ENCODE peak calls at places on chromosomes 12 and 14, in five cellular contexts. One of them, this sample, is unnamed.

GRCh38 chr14:97066068-97066899 is 269.1 kb downstream of the VRK1 start:
- DNase-seq in heart left ventricle: no peak
- DNase-seq in body of pancreas: no peak
- DNase-seq in pancreas: no peak
- DNase-seq in foreskin keratinocyte: no peak
- DNase-seq in this sample: no peak

GRCh38 chr12:125552223-125552747 is 487.1 kb downstream of the AACS start:
- DNase-seq in heart left ventricle: no peak
- DNase-seq in body of pancreas: no peak
- DNase-seq in pancreas: no peak
- DNase-seq in foreskin keratinocyte: no peak
- DNase-seq in this sample: no peak

GRCh38 chr14:101502761-101503392 is 58.4 kb upstream of the DIO3 start:
- DNase-seq in heart left ventricle: no peak
- DNase-seq in body of pancreas: peak; percentile 3
- DNase-seq in pancreas: no peak
- DNase-seq in foreskin keratinocyte: no peak
- DNase-seq in this sample: no peak

GRCh38 chr14:43795600-43796228 is 711.4 kb downstream of the FSCB start:
- DNase-seq in heart left ventricle: no peak
- DNase-seq in body of pancreas: no peak
- DNase-seq in pancreas: no peak
- DNase-seq in foreskin keratinocyte: no peak
- DNase-seq in this sample: no peak

GRCh38 chr14:23321572-23322547 is 603 bp downstream of the PABPN1 start:
- DNase-seq in heart left ventricle: peak; percentile 55
- DNase-seq in body of pancreas: peak; percentile 59
- DNase-seq in pancreas: peak; percentile 47
- DNase-seq in foreskin keratinocyte: peak; percentile 46
- DNase-seq in this sample: peak; percentile 48

GRCh38 chr14:77270361-77271112 is 469 bp downstream of the NGB start:
- DNase-seq in heart left ventricle: no peak
- DNase-seq in body of pancreas: no peak
- DNase-seq in pancreas: no peak
- DNase-seq in foreskin keratinocyte: no peak
- DNase-seq in this sample: no peak

GRCh38 chr12:10190558-10191388 is 11.9 kb downstream of the TMEM52B start:
- DNase-seq in heart left ventricle: peak; percentile 35
- DNase-seq in body of pancreas: peak; percentile 50
- DNase-seq in pancreas: peak; percentile 55
- DNase-seq in foreskin keratinocyte: no peak
- DNase-seq in this sample: peak; percentile 34

GRCh38 chr12:21813751-21814150 is 39.2 kb upstream of the KCNJ8 start:
- DNase-seq in heart left ventricle: no peak
- DNase-seq in body of pancreas: no peak
- DNase-seq in pancreas: no peak
- DNase-seq in foreskin keratinocyte: no peak
- DNase-seq in this sample: no peak

GRCh38 chr14:64113279-64113678 is 180.9 kb downstream of the ESR2 start:
- DNase-seq in heart left ventricle: no peak
- DNase-seq in body of pancreas: peak; percentile 83
- DNase-seq in pancreas: peak; percentile 83
- DNase-seq in foreskin keratinocyte: no peak
- DNase-seq in this sample: no peak

GRCh38 chr12:55716582-55717396 is 943 bp downstream of the BLOC1S1 start:
- DNase-seq in heart left ventricle: no peak
- DNase-seq in body of pancreas: no peak
- DNase-seq in pancreas: no peak
- DNase-seq in foreskin keratinocyte: no peak
- DNase-seq in this sample: no peak

GRCh38 chr12:4268549-4269181 is 4.9 kb upstream of the CCND2 start:
- DNase-seq in heart left ventricle: no peak
- DNase-seq in body of pancreas: no peak
- DNase-seq in pancreas: no peak
- DNase-seq in foreskin keratinocyte: no peak
- DNase-seq in this sample: no peak

GRCh38 chr14:101737414-101738367 is 23.8 kb upstream of the PPP2R5C start:
- DNase-seq in heart left ventricle: no peak
- DNase-seq in body of pancreas: no peak
- DNase-seq in pancreas: no peak
- DNase-seq in foreskin keratinocyte: no peak
- DNase-seq in this sample: no peak

GRCh38 chr14:67674139-67674479 is 323 bp downstream of the VTI1B start:
- DNase-seq in heart left ventricle: peak; percentile 74
- DNase-seq in body of pancreas: peak; percentile 68
- DNase-seq in pancreas: peak; percentile 69
- DNase-seq in foreskin keratinocyte: no peak
- DNase-seq in this sample: peak; percentile 75

GRCh38 chr12:12327802-12328201 is 22.2 kb downstream of the MANSC1 start:
- DNase-seq in heart left ventricle: no peak
- DNase-seq in body of pancreas: no peak
- DNase-seq in pancreas: no peak
- DNase-seq in foreskin keratinocyte: no peak
- DNase-seq in this sample: no peak

GRCh38 chr14:54211562-54212308 is 185.1 kb upstream of the CDKN3 start:
- DNase-seq in heart left ventricle: no peak
- DNase-seq in body of pancreas: no peak
- DNase-seq in pancreas: no peak
- DNase-seq in foreskin keratinocyte: peak; percentile 52
- DNase-seq in this sample: no peak

GRCh38 chr14:99964979-99965378 is 100.2 kb upstream of the EVL start:
- DNase-seq in heart left ventricle: no peak
- DNase-seq in body of pancreas: no peak
- DNase-seq in pancreas: no peak
- DNase-seq in foreskin keratinocyte: no peak
- DNase-seq in this sample: no peak

GRCh38 chr12:106136263-106136662 is 2.5 kb downstream of the NUAK1 start:
- DNase-seq in heart left ventricle: peak; percentile 87
- DNase-seq in body of pancreas: peak; percentile 88
- DNase-seq in pancreas: peak; percentile 84
- DNase-seq in foreskin keratinocyte: no peak
- DNase-seq in this sample: peak; percentile 91

GRCh38 chr14:105974902-105975301 is 448.5 kb downstream of the TMEM121 start:
- DNase-seq in heart left ventricle: no peak
- DNase-seq in body of pancreas: no peak
- DNase-seq in pancreas: no peak
- DNase-seq in foreskin keratinocyte: no peak
- DNase-seq in this sample: no peak

GRCh38 chr14:93496856-93497255 is 66.1 kb downstream of the UNC79 start:
- DNase-seq in heart left ventricle: no peak
- DNase-seq in body of pancreas: no peak
- DNase-seq in pancreas: no peak
- DNase-seq in foreskin keratinocyte: peak; percentile 26
- DNase-seq in this sample: no peak

GRCh38 chr12:45518516-45519235 is 210.8 kb upstream of the ARID2 start:
- DNase-seq in heart left ventricle: no peak
- DNase-seq in body of pancreas: no peak
- DNase-seq in pancreas: no peak
- DNase-seq in foreskin keratinocyte: no peak
- DNase-seq in this sample: no peak

GRCh38 chr14:54450535-54450934 is 9.4 kb upstream of the CNIH1 start:
- DNase-seq in heart left ventricle: no peak
- DNase-seq in body of pancreas: no peak
- DNase-seq in pancreas: no peak
- DNase-seq in foreskin keratinocyte: no peak
- DNase-seq in this sample: no peak

GRCh38 chr12:46269429-46270241 is 792 bp upstream of the SLC38A1 start:
- DNase-seq in heart left ventricle: no peak
- DNase-seq in body of pancreas: no peak
- DNase-seq in pancreas: no peak
- DNase-seq in foreskin keratinocyte: peak; percentile 66
- DNase-seq in this sample: no peak

GRCh38 chr14:100827140-100827517 is 1.2 kb downstream of the MEG3 start:
- DNase-seq in heart left ventricle: no peak
- DNase-seq in body of pancreas: no peak
- DNase-seq in pancreas: peak; percentile 40
- DNase-seq in foreskin keratinocyte: no peak
- DNase-seq in this sample: no peak

GRCh38 chr12:12025799-12026386 is 44.8 kb upstream of the BCL2L14 start:
- DNase-seq in heart left ventricle: no peak
- DNase-seq in body of pancreas: no peak
- DNase-seq in pancreas: no peak
- DNase-seq in foreskin keratinocyte: no peak
- DNase-seq in this sample: no peak

DNA sequence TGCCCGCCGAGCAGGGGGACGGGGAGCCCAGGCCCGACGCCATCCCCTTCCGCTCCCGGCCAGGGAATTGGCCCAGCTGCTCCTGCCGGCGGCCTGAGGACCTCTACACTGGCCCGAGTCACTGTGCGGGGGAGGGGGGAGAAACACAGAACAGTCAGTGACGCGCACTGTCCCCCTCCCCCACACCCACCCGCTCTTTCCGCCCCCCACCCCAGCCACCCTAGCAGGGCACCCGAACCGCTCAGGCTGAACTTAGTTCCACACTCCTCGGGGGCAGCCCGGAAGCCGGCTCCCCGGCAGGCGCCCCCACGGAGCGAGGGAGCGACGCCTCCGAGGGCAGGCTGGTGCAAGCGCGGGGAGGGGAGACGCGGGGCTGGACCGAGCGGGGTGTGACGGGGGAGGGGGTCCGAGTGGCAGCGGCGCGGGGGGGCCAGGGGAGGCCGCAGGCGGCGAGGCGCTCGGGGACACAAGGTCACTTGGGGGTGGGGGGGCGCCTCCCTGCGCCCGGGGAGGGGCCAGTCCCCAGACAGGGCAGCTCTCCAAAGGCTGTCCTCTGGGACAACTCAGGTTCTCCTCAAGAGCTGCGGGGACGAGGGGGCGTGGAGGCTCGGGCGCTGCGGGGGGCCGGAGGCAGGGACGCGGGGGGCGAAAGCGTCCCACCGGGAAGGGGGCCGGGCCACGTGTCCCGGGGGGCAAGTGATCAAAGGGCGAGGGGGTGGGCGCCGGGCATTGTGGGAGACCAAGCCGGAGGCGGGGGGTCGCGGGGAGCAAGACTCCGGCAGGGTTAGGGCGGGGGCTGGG is 648 bp downstream of the CHD4 start:
- DNase-seq in heart left ventricle: peak; percentile 85
- DNase-seq in body of pancreas: peak; percentile 82
- DNase-seq in pancreas: peak; percentile 82
- DNase-seq in foreskin keratinocyte: no peak
- DNase-seq in this sample: peak; percentile 77
- H3K27ac ChIP-seq in heart left ventricle: peak overlapping the region; percentile 98
- H3K27ac ChIP-seq in body of pancreas: peak overlapping the region; percentile 99
- H3K27ac ChIP-seq in pancreas: peak overlapping the region; percentile 91
- H3K27ac ChIP-seq in foreskin keratinocyte: peak overlapping the region; percentile 77
- H3K27ac ChIP-seq in this sample: peak overlapping the region; percentile 99

DNA sequence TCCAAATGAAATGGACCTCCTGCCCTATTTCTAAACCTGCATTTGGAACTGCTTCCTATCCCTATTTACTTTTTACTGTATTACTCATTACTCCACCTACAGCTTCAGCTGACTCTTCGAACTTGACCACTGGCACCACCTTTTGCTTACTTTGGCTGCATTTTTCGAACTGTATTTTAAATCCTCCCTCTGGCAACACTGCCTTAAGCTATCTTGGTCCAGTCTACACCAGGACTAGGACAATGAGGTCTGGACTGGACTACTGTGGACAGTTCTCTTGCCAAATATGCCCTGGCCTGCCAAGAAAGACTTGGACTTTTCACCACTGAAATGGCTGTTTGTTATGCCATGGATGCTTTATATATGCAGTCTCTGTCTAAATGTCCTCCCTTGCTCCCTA is 328.1 kb downstream of the BTG1 start:
- DNase-seq in heart left ventricle: no peak
- DNase-seq in body of pancreas: peak; percentile 22
- DNase-seq in pancreas: peak; percentile 24
- DNase-seq in foreskin keratinocyte: no peak
- DNase-seq in this sample: no peak
- TF ChIP-seq CTCF in heart left ventricle: no peak
- TF ChIP-seq CTCF in body of pancreas: no peak
- TF ChIP-seq CTCF in pancreas: no peak
- TF ChIP-seq CTCF in foreskin keratinocyte: no peak
- TF ChIP-seq CTCF in this sample: no peak

GRCh38 chr14:75649337-75649736 is 11.3 kb downstream of the ERG28 start:
- DNase-seq in heart left ventricle: no peak
- DNase-seq in body of pancreas: no peak
- DNase-seq in pancreas: no peak
- DNase-seq in foreskin keratinocyte: no peak
- DNase-seq in this sample: no peak

GRCh38 chr14:75648066-75648838 is 12.4 kb downstream of the ERG28 start:
- DNase-seq in heart left ventricle: peak; percentile 42
- DNase-seq in body of pancreas: peak; percentile 73
- DNase-seq in pancreas: peak; percentile 82
- DNase-seq in foreskin keratinocyte: peak; percentile 36
- DNase-seq in this sample: peak; percentile 51

GRCh38 chr14:75647650-75648049 is 13.0 kb downstream of the ERG28 start:
- DNase-seq in heart left ventricle: no peak
- DNase-seq in body of pancreas: no peak
- DNase-seq in pancreas: no peak
- DNase-seq in foreskin keratinocyte: no peak
- DNase-seq in this sample: no peak

GRCh38 chr14:75645051-75645450 is 15.6 kb downstream of the ERG28 start:
- DNase-seq in heart left ventricle: no peak
- DNase-seq in body of pancreas: no peak
- DNase-seq in pancreas: no peak
- DNase-seq in foreskin keratinocyte: no peak
- DNase-seq in this sample: no peak

GRCh38 chr14:75646762-75647161 is 13.9 kb downstream of the ERG28 start:
- DNase-seq in heart left ventricle: no peak
- DNase-seq in body of pancreas: no peak
- DNase-seq in pancreas: no peak
- DNase-seq in foreskin keratinocyte: no peak
- DNase-seq in this sample: no peak
- H3K27ac ChIP-seq in heart left ventricle: no peak overlapping the region
- H3K27ac ChIP-seq in body of pancreas: no peak overlapping the region
- H3K27ac ChIP-seq in pancreas: no peak overlapping the region
- H3K27ac ChIP-seq in foreskin keratinocyte: no peak overlapping the region
- H3K27ac ChIP-seq in this sample: no peak overlapping the region

GRCh38 chr12:110186059-110186458 is 61.9 kb downstream of the IFT81 start:
- DNase-seq in heart left ventricle: no peak
- DNase-seq in body of pancreas: no peak
- DNase-seq in pancreas: no peak
- DNase-seq in foreskin keratinocyte: no peak
- DNase-seq in this sample: no peak
- TF ChIP-seq CTCF in heart left ventricle: no peak
- TF ChIP-seq CTCF in body of pancreas: no peak
- TF ChIP-seq CTCF in pancreas: no peak
- TF ChIP-seq CTCF in foreskin keratinocyte: no peak
- TF ChIP-seq CTCF in this sample: no peak

This sample was measured in left ventricle myocardium inferior.